ENCODE peak calls at places on chromosomes 7 and 10, in six cellular contexts. Y is ovary, L is epithelial cell of esophagus, A is Caco-2, H is adrenal gland, K is brain pericyte. I is an unnamed sample.

GRCh38 chr7:143493755-143494154 is 16.1 kb downstream of the TAS2R41 start:
- DNase-seq in A (no peak), Y (no peak), H (no peak), L (no peak), K (no peak), I (no peak)

GRCh38 chr7:36986429-36987362 is 262.4 kb upstream of the AOAH start:
- DNase-seq in A (peak; percentile 60), L (peak; percentile 48), Y (peak; percentile 51), H (peak; percentile 55), K (peak; percentile 12), I (peak; percentile 47)

GRCh38 chr7:149381245-149381644 is 79.6 kb downstream of the ZNF777 start:
- DNase-seq in A (peak; percentile 8), Y (no peak), L (no peak), K (no peak), H (no peak), I (no peak)

GRCh38 chr7:40826419-40827216 is 691.8 kb downstream of the SUGCT start:
- DNase-seq in H (no peak), K (no peak), L (peak; percentile 43), A (no peak), Y (no peak), I (no peak)

GRCh38 chr10:123863721-123864432 is 27.7 kb downstream of the CPXM2 start:
- DNase-seq in K (no peak), A (no peak), H (no peak), L (no peak), Y (no peak), I (no peak)

GRCh38 chr7:122038904-122039303 is 105.1 kb downstream of the AASS start:
- DNase-seq in Y (no peak), K (no peak), A (no peak), H (no peak), L (no peak), I (no peak)

GRCh38 chr7:43630466-43630865 is 47.6 kb downstream of the STK17A start:
- DNase-seq in A (no peak), H (no peak), K (no peak), Y (no peak), L (no peak), I (no peak)

GRCh38 chr7:80412842-80413241 is 99.0 kb downstream of the GNAT3 start:
- DNase-seq in Y (no peak), A (no peak), H (no peak), L (peak; percentile 87), K (no peak), I (no peak)

GRCh38 chr10:116826803-116827202 is 22.5 kb upstream of the ENO4 start:
- DNase-seq in L (no peak), H (no peak), K (no peak), Y (no peak), A (no peak), I (no peak)

GRCh38 chr7:1121886-1122831 is 34.2 kb downstream of the GPER1 start:
- DNase-seq in K (no peak), A (no peak), H (peak; percentile 10), Y (no peak), L (no peak), I (no peak)

GRCh38 chr10:11261687-11262086 is 244.0 kb downstream of the CELF2 start:
- DNase-seq in Y (no peak), L (no peak), K (no peak), H (no peak), A (no peak), I (no peak)

GRCh38 chr7:92260248-92260781 is 14.5 kb downstream of the ANKIB1 start:
- DNase-seq in K (no peak), A (no peak), Y (no peak), H (no peak), L (peak; percentile 86), I (no peak)

GRCh38 chr10:86354761-86355540 is 11.6 kb downstream of the GRID1 start:
- DNase-seq in L (no peak), H (no peak), A (no peak), Y (no peak), K (no peak), I (no peak)

GRCh38 chr7:80859272-80859970 is 59.4 kb downstream of the SEMA3C start:
- DNase-seq in H (no peak), A (no peak), Y (peak; percentile 26), L (peak; percentile 57), K (no peak), I (peak; percentile 12)

I was measured in heart left ventricle.